ENCODE peak calls at places on chromosomes 13 and 19, in ten cellular contexts. One of them, this sample, is unnamed. For H3K4me1, the result is how much of the 10 kb centered on the place peaks cover.

GRCh38 chr13:98203641-98204326 is 26.7 kb upstream of the RNF113B start:
- DNase-seq in cardiac muscle cell: no peak
- DNase-seq in ascending aorta: no peak
- DNase-seq in tibial artery: no peak
- DNase-seq in psoas muscle: no peak
- DNase-seq in lung: no peak
- DNase-seq in adrenal gland: no peak
- DNase-seq in heart right ventricle: no peak
- DNase-seq in H1: no peak
- DNase-seq in uterus: no peak
- DNase-seq in this sample: no peak

GRCh38 chr19:3633559-3633988 is 7.0 kb upstream of the CACTIN start:
- DNase-seq in cardiac muscle cell: no peak
- DNase-seq in ascending aorta: no peak
- DNase-seq in tibial artery: no peak
- DNase-seq in psoas muscle: no peak
- DNase-seq in lung: no peak
- DNase-seq in adrenal gland: no peak
- DNase-seq in heart right ventricle: no peak
- DNase-seq in H1: no peak
- DNase-seq in uterus: no peak
- DNase-seq in this sample: no peak

GRCh38 chr13:99431927-99432636 is 69.2 kb upstream of the TM9SF2 start:
- DNase-seq in cardiac muscle cell: no peak
- DNase-seq in ascending aorta: no peak
- DNase-seq in tibial artery: no peak
- DNase-seq in psoas muscle: no peak
- DNase-seq in lung: no peak
- DNase-seq in adrenal gland: no peak
- DNase-seq in heart right ventricle: no peak
- DNase-seq in H1: no peak
- DNase-seq in uterus: no peak
- DNase-seq in this sample: no peak

GRCh38 chr13:39269411-39269810 is 231.2 kb downstream of the NHLRC3 start:
- DNase-seq in cardiac muscle cell: peak
- DNase-seq in ascending aorta: no peak
- DNase-seq in tibial artery: no peak
- DNase-seq in psoas muscle: no peak
- DNase-seq in lung: no peak
- DNase-seq in adrenal gland: no peak
- DNase-seq in heart right ventricle: no peak
- DNase-seq in H1: no peak
- DNase-seq in uterus: no peak
- DNase-seq in this sample: no peak

GRCh38 chr13:96036515-96036914 is 16.7 kb downstream of the UGGT2 start:
- DNase-seq in cardiac muscle cell: no peak
- DNase-seq in ascending aorta: no peak
- DNase-seq in tibial artery: no peak
- DNase-seq in psoas muscle: no peak
- DNase-seq in lung: no peak
- DNase-seq in adrenal gland: no peak
- DNase-seq in heart right ventricle: no peak
- DNase-seq in H1: no peak
- DNase-seq in uterus: no peak
- DNase-seq in this sample: no peak

GRCh38 chr13:41311607-41312500 is 787 bp downstream of the NAA16 start:
- DNase-seq in cardiac muscle cell: peak
- DNase-seq in ascending aorta: no peak
- DNase-seq in tibial artery: peak
- DNase-seq in psoas muscle: peak
- DNase-seq in lung: peak
- DNase-seq in adrenal gland: peak
- DNase-seq in heart right ventricle: peak
- DNase-seq in H1: no peak
- DNase-seq in uterus: peak
- DNase-seq in this sample: peak

GRCh38 chr13:20704459-20705069 is 1.1 kb downstream of the IL17D start:
- DNase-seq in cardiac muscle cell: no peak
- DNase-seq in ascending aorta: no peak
- DNase-seq in tibial artery: no peak
- DNase-seq in psoas muscle: no peak
- DNase-seq in lung: no peak
- DNase-seq in adrenal gland: no peak
- DNase-seq in heart right ventricle: no peak
- DNase-seq in H1: no peak
- DNase-seq in uterus: no peak
- DNase-seq in this sample: no peak

GRCh38 chr19:16943942-16944625 is 55.3 kb downstream of the F2RL3 start:
- DNase-seq in cardiac muscle cell: no peak
- DNase-seq in ascending aorta: no peak
- DNase-seq in tibial artery: no peak
- DNase-seq in psoas muscle: no peak
- DNase-seq in lung: no peak
- DNase-seq in adrenal gland: no peak
- DNase-seq in heart right ventricle: no peak
- DNase-seq in H1: no peak
- DNase-seq in uterus: no peak
- DNase-seq in this sample: no peak

GRCh38 chr13:113162783-113163685 is 4.6 kb downstream of the PROZ start:
- DNase-seq in cardiac muscle cell: no peak
- DNase-seq in ascending aorta: peak
- DNase-seq in tibial artery: no peak
- DNase-seq in psoas muscle: no peak
- DNase-seq in lung: no peak
- DNase-seq in adrenal gland: no peak
- DNase-seq in heart right ventricle: no peak
- DNase-seq in H1: no peak
- DNase-seq in uterus: no peak
- DNase-seq in this sample: no peak

GRCh38 chr19:13008926-13009787 is 13.9 kb downstream of the NFIX start:
- DNase-seq in cardiac muscle cell: no peak
- DNase-seq in ascending aorta: peak
- DNase-seq in tibial artery: no peak
- DNase-seq in psoas muscle: no peak
- DNase-seq in lung: no peak
- DNase-seq in adrenal gland: no peak
- DNase-seq in heart right ventricle: no peak
- DNase-seq in H1: no peak
- DNase-seq in uterus: no peak
- DNase-seq in this sample: no peak
- H3K4me1 ChIP-seq in cardiac muscle cell: under half
- H3K4me1 ChIP-seq in ascending aorta: under half
- H3K4me1 ChIP-seq in tibial artery: half or more
- H3K4me1 ChIP-seq in psoas muscle: half or more
- H3K4me1 ChIP-seq in lung: under half
- H3K4me1 ChIP-seq in adrenal gland: under half
- H3K4me1 ChIP-seq in heart right ventricle: half or more
- H3K4me1 ChIP-seq in H1: under half
- H3K4me1 ChIP-seq in uterus: under half
- H3K4me1 ChIP-seq in this sample: half or more

GRCh38 chr19:6478815-6479214 is 2.8 kb downstream of the DENND1C start:
- DNase-seq in cardiac muscle cell: no peak
- DNase-seq in ascending aorta: no peak
- DNase-seq in tibial artery: no peak
- DNase-seq in psoas muscle: no peak
- DNase-seq in lung: no peak
- DNase-seq in adrenal gland: no peak
- DNase-seq in heart right ventricle: no peak
- DNase-seq in H1: no peak
- DNase-seq in uterus: no peak
- DNase-seq in this sample: no peak

GRCh38 chr19:6473652-6474051 is 7.9 kb downstream of the DENND1C start:
- DNase-seq in cardiac muscle cell: no peak
- DNase-seq in ascending aorta: no peak
- DNase-seq in tibial artery: no peak
- DNase-seq in psoas muscle: no peak
- DNase-seq in lung: no peak
- DNase-seq in adrenal gland: no peak
- DNase-seq in heart right ventricle: no peak
- DNase-seq in H1: no peak
- DNase-seq in uterus: no peak
- DNase-seq in this sample: no peak

GRCh38 chr19:6476896-6477431 is 4.6 kb downstream of the DENND1C start:
- DNase-seq in cardiac muscle cell: no peak
- DNase-seq in ascending aorta: no peak
- DNase-seq in tibial artery: no peak
- DNase-seq in psoas muscle: no peak
- DNase-seq in lung: no peak
- DNase-seq in adrenal gland: no peak
- DNase-seq in heart right ventricle: no peak
- DNase-seq in H1: no peak
- DNase-seq in uterus: no peak
- DNase-seq in this sample: no peak

GRCh38 chr19:6475321-6476108 is 6.1 kb downstream of the DENND1C start:
- DNase-seq in cardiac muscle cell: no peak
- DNase-seq in ascending aorta: no peak
- DNase-seq in tibial artery: no peak
- DNase-seq in psoas muscle: peak
- DNase-seq in lung: no peak
- DNase-seq in adrenal gland: peak
- DNase-seq in heart right ventricle: no peak
- DNase-seq in H1: peak
- DNase-seq in uterus: no peak
- DNase-seq in this sample: no peak

DNA sequence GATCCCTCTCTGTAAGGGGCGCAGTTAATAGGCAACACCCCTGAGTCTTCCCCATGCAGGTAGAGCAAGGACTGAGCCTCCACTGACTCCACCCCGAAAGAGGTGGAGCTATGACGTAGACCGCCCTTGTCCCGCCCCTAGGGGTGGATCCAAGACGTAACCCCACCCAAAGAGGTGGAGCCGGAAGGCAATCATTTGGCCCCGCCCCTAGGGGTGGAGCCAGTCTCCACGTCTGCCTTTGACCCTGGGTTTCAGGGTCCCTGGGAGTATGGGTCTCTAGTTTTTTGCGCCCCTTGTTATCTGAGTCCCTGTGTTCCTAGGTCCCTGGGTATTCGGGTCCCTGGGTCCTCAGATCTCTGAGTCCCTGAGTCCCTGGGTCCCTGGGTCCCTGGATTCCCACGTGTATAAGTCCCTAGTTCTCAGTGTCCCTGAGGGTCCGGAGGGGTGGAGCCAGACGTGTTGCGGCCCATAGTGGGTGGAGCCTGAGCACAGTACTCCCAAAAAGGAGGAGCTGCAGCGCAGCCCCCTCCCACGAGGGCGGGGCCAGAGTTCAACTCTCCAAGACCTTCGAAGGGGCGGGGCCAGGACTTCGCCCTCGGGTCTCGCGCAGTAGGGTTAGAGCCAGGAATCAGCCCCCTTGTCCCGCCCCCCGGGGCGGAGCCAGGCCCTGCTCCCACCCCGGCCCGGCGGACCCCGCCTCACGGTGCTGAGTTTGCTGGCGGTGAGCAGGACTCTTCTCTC is 5.3 kb downstream of the DENND1C start:
- DNase-seq in cardiac muscle cell: peak
- DNase-seq in ascending aorta: no peak
- DNase-seq in tibial artery: no peak
- DNase-seq in psoas muscle: peak
- DNase-seq in lung: peak
- DNase-seq in adrenal gland: peak
- DNase-seq in heart right ventricle: peak
- DNase-seq in H1: peak
- DNase-seq in uterus: no peak
- DNase-seq in this sample: no peak
- H3K4me3 ChIP-seq in cardiac muscle cell: peak
- H3K4me3 ChIP-seq in ascending aorta: peak
- H3K4me3 ChIP-seq in tibial artery: no peak
- H3K4me3 ChIP-seq in psoas muscle: peak
- H3K4me3 ChIP-seq in lung: no peak
- H3K4me3 ChIP-seq in adrenal gland: peak
- H3K4me3 ChIP-seq in heart right ventricle: no peak
- H3K4me3 ChIP-seq in H1: peak
- H3K4me3 ChIP-seq in uterus: no peak
- H3K4me3 ChIP-seq in this sample: peak

GRCh38 chr13:90258129-90258528 is 1089.4 kb upstream of the MIR17HG start:
- DNase-seq in cardiac muscle cell: no peak
- DNase-seq in ascending aorta: no peak
- DNase-seq in tibial artery: no peak
- DNase-seq in psoas muscle: no peak
- DNase-seq in lung: no peak
- DNase-seq in adrenal gland: no peak
- DNase-seq in heart right ventricle: no peak
- DNase-seq in H1: no peak
- DNase-seq in uterus: no peak
- DNase-seq in this sample: no peak

GRCh38 chr13:90256746-90257145 is 1090.7 kb upstream of the MIR17HG start:
- DNase-seq in cardiac muscle cell: no peak
- DNase-seq in ascending aorta: no peak
- DNase-seq in tibial artery: no peak
- DNase-seq in psoas muscle: no peak
- DNase-seq in lung: no peak
- DNase-seq in adrenal gland: no peak
- DNase-seq in heart right ventricle: no peak
- DNase-seq in H1: no peak
- DNase-seq in uterus: no peak
- DNase-seq in this sample: no peak

GRCh38 chr13:90253806-90254205 is 1093.7 kb upstream of the MIR17HG start:
- DNase-seq in cardiac muscle cell: no peak
- DNase-seq in ascending aorta: no peak
- DNase-seq in tibial artery: no peak
- DNase-seq in psoas muscle: no peak
- DNase-seq in lung: no peak
- DNase-seq in adrenal gland: no peak
- DNase-seq in heart right ventricle: no peak
- DNase-seq in H1: no peak
- DNase-seq in uterus: no peak
- DNase-seq in this sample: no peak

GRCh38 chr13:90254437-90254836 is 1093.0 kb upstream of the MIR17HG start:
- DNase-seq in cardiac muscle cell: no peak
- DNase-seq in ascending aorta: no peak
- DNase-seq in tibial artery: no peak
- DNase-seq in psoas muscle: no peak
- DNase-seq in lung: no peak
- DNase-seq in adrenal gland: no peak
- DNase-seq in heart right ventricle: no peak
- DNase-seq in H1: no peak
- DNase-seq in uterus: no peak
- DNase-seq in this sample: no peak
- TF ChIP-seq CTCF in cardiac muscle cell: no peak
- TF ChIP-seq CTCF in ascending aorta: no peak
- TF ChIP-seq CTCF in tibial artery: no peak
- TF ChIP-seq CTCF in psoas muscle: no peak
- TF ChIP-seq CTCF in lung: no peak
- TF ChIP-seq CTCF in adrenal gland: no peak
- TF ChIP-seq CTCF in heart right ventricle: no peak
- TF ChIP-seq CTCF in H1: no peak
- TF ChIP-seq CTCF in uterus: no peak
- TF ChIP-seq CTCF in this sample: no peak

DNA sequence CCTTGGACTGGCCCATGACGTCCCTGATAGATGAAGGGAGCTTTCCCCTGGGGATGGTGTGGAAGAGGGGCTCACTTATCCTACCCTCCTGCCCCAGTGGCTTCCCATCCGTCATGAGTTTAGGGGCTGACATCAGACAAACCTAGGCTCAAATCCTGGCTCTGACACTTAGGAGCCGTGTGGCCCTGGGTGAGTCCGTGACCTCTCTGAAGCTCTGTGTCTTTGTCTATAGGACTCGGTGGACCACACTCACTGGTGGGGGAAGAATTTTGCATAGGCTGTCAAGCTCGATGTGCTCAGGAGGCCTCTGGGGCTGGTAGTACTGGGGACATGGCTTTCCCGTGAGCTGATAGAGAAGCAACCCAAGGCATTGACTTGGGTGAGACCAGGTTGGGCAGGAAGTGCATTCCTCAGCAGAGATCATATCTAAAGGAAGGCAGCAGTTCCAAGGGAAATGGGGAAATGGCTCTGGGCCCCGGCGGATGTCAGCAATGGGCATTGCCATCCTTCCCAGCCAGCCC is 17.4 kb upstream of the AP1M2 start:
- DNase-seq in cardiac muscle cell: no peak
- DNase-seq in ascending aorta: no peak
- DNase-seq in tibial artery: no peak
- DNase-seq in psoas muscle: no peak
- DNase-seq in lung: no peak
- DNase-seq in adrenal gland: no peak
- DNase-seq in heart right ventricle: peak
- DNase-seq in H1: no peak
- DNase-seq in uterus: no peak
- DNase-seq in this sample: no peak
- H3K4me1 ChIP-seq in cardiac muscle cell: under half
- H3K4me1 ChIP-seq in ascending aorta: under half
- H3K4me1 ChIP-seq in tibial artery: under half
- H3K4me1 ChIP-seq in psoas muscle: under half
- H3K4me1 ChIP-seq in lung: under half
- H3K4me1 ChIP-seq in adrenal gland: under half
- H3K4me1 ChIP-seq in heart right ventricle: under half
- H3K4me1 ChIP-seq in H1: under half
- H3K4me1 ChIP-seq in uterus: under half
- H3K4me1 ChIP-seq in this sample: under half